ENCODE peak calls at places on chromosomes 13 and 19, in five cellular contexts. E is H1, G is HCT116, J is K562, B is SK-N-SH. F is an unnamed sample.

GRCh38 chr19:8334458-8335342 is 8.4 kb downstream of the KANK3 start:
- DNase-seq in J (peak; percentile 77), G (peak; percentile 82), E (peak; percentile 83), B (peak; percentile 86), F (peak; percentile 91)

GRCh38 chr19:3365447-3366103 is 808 bp upstream of the NFIC start:
- DNase-seq in G (peak; percentile 40), E (no peak), J (no peak), B (peak; percentile 82), F (peak; percentile 72)

GRCh38 chr13:48600374-48601364 is 53.1 kb upstream of the CYSLTR2 start:
- DNase-seq in G (no peak), J (no peak), E (no peak), B (no peak), F (no peak)

GRCh38 chr19:10826236-10826635 is 9.8 kb downstream of the TMED1 start:
- DNase-seq in G (no peak), B (peak; percentile 38), J (no peak), E (no peak), F (no peak)

GRCh38 chr19:4909172-4909896 is at the start of gene UHRF1:
- DNase-seq in J (peak; percentile 94), E (peak; percentile 54), B (peak; percentile 93), G (no peak), F (peak; percentile 85)

GRCh38 chr13:41823486-41823885 is 137.4 kb downstream of the VWA8 start:
- DNase-seq in G (no peak), J (no peak), B (no peak), E (no peak), F (no peak)

GRCh38 chr19:1173160-1173844 is 766 bp downstream of the SBNO2 start:
- DNase-seq in B (peak; percentile 67), J (peak; percentile 50), E (no peak), G (no peak), F (no peak)

GRCh38 chr19:6424190-6424938 is at the start of gene KHSRP:
- DNase-seq in J (peak; percentile 90), B (peak; percentile 98), G (no peak), E (peak; percentile 59), F (no peak)

GRCh38 chr19:6126335-6126974 is 9.0 kb upstream of the ACSBG2 start:
- DNase-seq in E (no peak), G (peak; percentile 91), J (peak; percentile 71), B (peak; percentile 55), F (no peak)

GRCh38 chr19:10226376-10227214 is 4.5 kb downstream of the S1PR2 start:
- DNase-seq in B (peak; percentile 92), G (no peak), J (peak; percentile 29), E (no peak), F (no peak)

GRCh38 chr13:95643814-95644598 is 500 bp downstream of the DZIP1 start:
- DNase-seq in G (no peak), E (peak; percentile 88), B (peak; percentile 80), J (no peak), F (no peak)

GRCh38 chr19:31656507-31656906 is 307.3 kb upstream of the TSHZ3 start:
- DNase-seq in G (no peak), B (no peak), J (no peak), E (no peak), F (no peak)

GRCh38 chr13:72508392-72508791 is 219.0 kb downstream of the MZT1 start:
- DNase-seq in E (no peak), G (no peak), B (no peak), J (no peak), F (no peak)

GRCh38 chr13:29937379-29937778 is 87.0 kb upstream of the UBL3 start:
- DNase-seq in B (no peak), E (no peak), J (no peak), G (no peak), F (no peak)

GRCh38 chr19:9937001-9937411 is 691 bp upstream of the OLFM2 start:
- DNase-seq in G (no peak), B (peak; percentile 35), J (no peak), E (peak; percentile 83), F (no peak)

GRCh38 chr19:10118960-10119359 is 739 bp downstream of the EIF3G start:
- DNase-seq in E (no peak), B (no peak), J (no peak), G (no peak), F (no peak)

GRCh38 chr13:21048901-21049655 is 12.3 kb downstream of the LATS2 start:
- DNase-seq in G (no peak), B (no peak), J (no peak), E (peak; percentile 50), F (no peak)

GRCh38 chr13:21051675-21052074 is 9.7 kb downstream of the LATS2 start:
- DNase-seq in B (no peak), J (no peak), E (peak; percentile 31), G (no peak), F (no peak)

GRCh38 chr13:21047591-21048282 is 13.6 kb downstream of the LATS2 start:
- DNase-seq in E (peak; percentile 32), G (no peak), B (no peak), J (no peak), F (no peak)

GRCh38 chr13:21053231-21053630 is 8.2 kb downstream of the LATS2 start:
- DNase-seq in G (no peak), E (no peak), B (no peak), J (no peak), F (no peak)

DNA sequence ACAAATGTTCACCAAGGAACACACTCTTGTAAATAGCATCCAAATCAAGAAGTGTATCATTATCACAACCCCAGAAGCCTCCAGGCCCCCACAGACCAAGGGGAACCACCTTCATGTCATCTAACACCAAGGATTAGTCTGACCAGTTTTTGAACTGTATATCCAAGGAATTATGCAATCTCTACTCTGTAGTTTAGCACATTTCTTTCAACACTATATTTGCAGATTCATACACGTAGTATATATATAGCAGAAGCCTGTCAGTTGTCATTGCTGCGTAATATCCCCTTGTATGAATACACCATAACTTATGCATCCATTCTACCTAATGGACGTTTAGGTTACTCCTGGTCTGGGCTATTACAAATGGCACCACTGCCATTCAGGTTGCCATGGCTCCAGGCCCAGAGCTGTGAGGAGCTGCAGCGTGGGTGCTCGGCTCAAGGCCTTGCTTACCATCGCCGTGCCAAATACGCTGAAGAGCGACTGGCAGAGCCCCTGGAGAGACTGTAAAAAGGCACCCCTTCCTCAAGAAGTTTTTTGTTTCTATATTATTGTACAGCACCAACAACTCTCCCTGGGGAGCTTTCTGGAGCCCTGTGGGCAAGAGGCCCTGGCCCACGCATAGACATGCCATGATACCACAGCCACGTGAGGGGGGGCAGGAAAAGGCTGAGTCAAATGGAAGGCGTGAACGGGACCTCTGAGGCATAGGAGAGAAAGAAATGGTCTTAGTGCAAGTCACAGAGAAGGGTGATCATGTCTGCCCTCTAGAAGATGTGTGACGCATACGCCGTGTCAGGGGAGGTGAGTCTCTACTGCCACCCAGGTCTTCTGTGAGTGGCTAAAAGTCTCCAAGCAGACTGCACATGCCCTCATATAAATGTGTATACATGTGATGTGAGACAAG is 10.8 kb downstream of the LATS2 start:
- DNase-seq in G (no peak), J (no peak), E (peak; percentile 38), B (no peak), F (no peak)
- TF ChIP-seq JUND in G (no peak), J (no peak), E (no peak), B (no peak), F (no peak)

GRCh38 chr13:97235549-97236206 is 13.5 kb downstream of the MBNL2 start:
- DNase-seq in E (no peak), J (no peak), B (peak; percentile 47), G (no peak), F (no peak)
- TF ChIP-seq JUND in E (no peak), J (no peak), B (no peak), G (no peak), F (no peak)

GRCh38 chr13:50410921-50411712 is 395.9 kb downstream of the KCNRG start:
- DNase-seq in B (no peak), E (no peak), G (peak; percentile 69), J (peak; percentile 48), F (no peak)
- TF ChIP-seq JUND in B (peak; percentile 90), E (no peak), G (peak; percentile 85), J (peak; percentile 67), F (no peak)

DNA sequence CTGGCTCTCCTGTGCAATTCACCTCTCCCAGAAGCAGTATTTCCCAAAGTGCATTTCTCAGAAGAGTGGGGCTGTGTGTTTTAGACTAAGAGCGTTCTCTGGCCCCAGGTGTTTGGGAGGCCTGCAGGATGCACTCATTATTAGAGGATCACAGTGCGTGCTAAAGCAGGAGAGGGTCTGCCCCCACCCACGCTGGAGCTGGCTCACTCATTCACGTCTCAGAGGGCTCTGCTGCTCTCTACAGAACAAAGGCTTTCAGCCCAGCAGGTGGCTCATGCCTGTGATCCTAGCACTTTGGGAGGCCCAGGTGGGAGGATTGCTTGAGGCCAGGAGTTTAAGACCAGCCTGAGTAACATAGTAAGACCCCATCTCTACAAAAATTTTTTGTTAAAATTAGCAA is 756.7 kb downstream of the UQCRFS1 start:
- DNase-seq in J (no peak), E (no peak), B (no peak), G (no peak), F (no peak)
- TF ChIP-seq JUND in J (no peak), E (no peak), B (no peak), G (no peak), F (no peak)

GRCh38 chr19:18350490-18350889 is 10.1 kb downstream of the PGPEP1 start:
- DNase-seq in B (no peak), G (no peak), E (no peak), J (no peak), F (no peak)

GRCh38 chr19:18351544-18351943 is 11.1 kb downstream of the PGPEP1 start:
- DNase-seq in J (no peak), E (no peak), B (no peak), G (no peak), F (no peak)

GRCh38 chr19:18348171-18348570 is 7.8 kb downstream of the PGPEP1 start:
- DNase-seq in J (no peak), E (no peak), B (no peak), G (no peak), F (no peak)

GRCh38 chr19:18346091-18346490 is 5.7 kb downstream of the PGPEP1 start:
- DNase-seq in B (no peak), J (no peak), E (peak; percentile 61), G (no peak), F (peak; percentile 20)

GRCh38 chr19:18349524-18350128 is 9.2 kb downstream of the PGPEP1 start:
- DNase-seq in J (peak; percentile 63), G (no peak), B (peak; percentile 84), E (peak; percentile 75), F (peak; percentile 50)
- TF ChIP-seq JUND in J (no peak), G (no peak), B (no peak), E (peak; percentile 41), F (no peak)

GRCh38 chr13:28653111-28653510 is 5.8 kb upstream of the POMP start:
- DNase-seq in J (no peak), E (no peak), B (no peak), G (no peak), F (no peak)
- TF ChIP-seq JUND in J (no peak), E (no peak), B (no peak), G (no peak), F (no peak)